ENCODE peak calls at places on chromosomes 7 and 10, in eight cellular contexts. R is NCI-H2029; F is activated CD4-positive, CD25-positive, alpha-beta regulatory T cell; Z is stimulated activated CD4-positive, alpha-beta T cell treated with anti-CD3 and anti-CD28 coated beads, TNF-alpha, amount 100 ng/mL, for 4 hours; Q is NB4; O is activated naive CD8-positive, alpha-beta T cell treated with anti-CD3 and anti-CD28 coated beads, Interleukin-2, amount 50 U/mL, for 24 hours; A is BE2C; G is substantia nigra. K is an unnamed sample.

GRCh38 chr7:1666251-1666778 is 3.8 kb upstream of the ELFN1 start:
- DNase-seq in Q (peak; percentile 55), G (no peak), A (peak; percentile 20), O (peak; percentile 12), Z (no peak), F (no peak), R (no peak), K (no peak)

GRCh38 chr7:78038465-78039080 is 240.0 kb downstream of the PHTF2 start:
- DNase-seq in Q (no peak), Z (no peak), R (no peak), F (no peak), O (no peak), G (no peak), A (no peak), K (no peak)

GRCh38 chr10:127157506-127158205 is 38.7 kb downstream of the INSYN2A start:
- DNase-seq in O (no peak), F (no peak), G (no peak), R (no peak), Q (no peak), Z (no peak), A (no peak), K (no peak)

GRCh38 chr7:48041665-48041995 is 6.3 kb downstream of the C7orf57 start:
- DNase-seq in G (no peak), O (no peak), Q (no peak), A (no peak), R (no peak), Z (no peak), F (no peak), K (no peak)

GRCh38 chr7:16419126-16419525 is 2.2 kb downstream of the CRPPA start:
- DNase-seq in F (no peak), Z (no peak), G (no peak), Q (no peak), A (no peak), R (no peak), O (no peak), K (no peak)

GRCh38 chr7:132270517-132270916 is 305.8 kb downstream of the PLXNA4 start:
- DNase-seq in A (no peak), R (no peak), Q (peak; percentile 24), G (no peak), Z (no peak), F (no peak), O (no peak), K (no peak)

GRCh38 chr10:23343591-23344225 is 889 bp downstream of the C10orf67 start:
- DNase-seq in Q (no peak), G (peak; percentile 48), A (peak; percentile 11), R (peak; percentile 24), Z (peak; percentile 44), F (peak; percentile 14), O (peak; percentile 77), K (peak; percentile 25)

GRCh38 chr7:127396184-127396583 is 3.7 kb upstream of the ZNF800 start:
- DNase-seq in G (no peak), O (peak; percentile 36), Z (no peak), A (no peak), Q (peak; percentile 53), R (no peak), F (no peak), K (no peak)

GRCh38 chr10:102710604-102711003 is 3.6 kb downstream of the ARL3 start:
- DNase-seq in G (no peak), O (no peak), R (no peak), Q (no peak), F (no peak), Z (no peak), A (no peak), K (no peak)

GRCh38 chr7:32616625-32617024 is 121.3 kb downstream of the AVL9 start:
- DNase-seq in R (no peak), G (no peak), O (no peak), Q (no peak), F (no peak), Z (no peak), A (peak; percentile 32), K (no peak)

GRCh38 chr7:80499350-80499955 is 12.4 kb downstream of the GNAT3 start:
- DNase-seq in O (no peak), G (no peak), R (no peak), A (peak; percentile 12), Q (peak; percentile 42), F (no peak), Z (no peak), K (no peak)

GRCh38 chr10:102266670-102267069 is 21.3 kb downstream of the GBF1 start:
- DNase-seq in Z (no peak), G (no peak), A (no peak), R (no peak), F (no peak), O (no peak), Q (no peak), K (peak; percentile 74)

GRCh38 chr10:116385994-116386809 is 41.4 kb upstream of the PNLIPRP3 start:
- DNase-seq in F (no peak), Z (no peak), A (peak; percentile 4), Q (peak; percentile 38), G (no peak), R (no peak), O (no peak), K (peak; percentile 57)

GRCh38 chr10:36496728-36497127 is 628.7 kb upstream of the ANKRD30A start:
- DNase-seq in R (no peak), G (no peak), Z (no peak), A (no peak), O (no peak), Q (no peak), F (no peak), K (no peak)

GRCh38 chr7:5685192-5685591 is 96.3 kb downstream of the RNF216 start:
- DNase-seq in G (no peak), O (no peak), R (no peak), A (no peak), Z (no peak), F (no peak), Q (no peak), K (no peak)

GRCh38 chr10:28774051-28774995 is 97.0 kb downstream of the BAMBI start:
- DNase-seq in F (no peak), Q (no peak), Z (no peak), A (no peak), G (no peak), O (no peak), R (no peak), K (peak; percentile 55)

GRCh38 chr7:157767466-157767865 is 430.7 kb downstream of the DNAJB6 start:
- DNase-seq in A (no peak), Q (no peak), Z (no peak), F (no peak), G (no peak), O (no peak), R (no peak), K (no peak)

GRCh38 chr7:105306160-105306784 is 82.4 kb downstream of the SRPK2 start:
- DNase-seq in Q (no peak), A (no peak), G (no peak), O (no peak), Z (no peak), F (no peak), R (no peak), K (no peak)

GRCh38 chr10:87684001-87684628 is 24.4 kb downstream of the PAPSS2 start:
- DNase-seq in F (no peak), O (no peak), A (no peak), R (no peak), G (no peak), Z (no peak), Q (no peak), K (no peak)

GRCh38 chr10:29554660-29555059 is 80.1 kb downstream of the SVIL start:
- DNase-seq in Q (peak; percentile 6), A (no peak), O (no peak), Z (no peak), R (no peak), G (no peak), F (no peak), K (no peak)

GRCh38 chr10:94274142-94274787 is 88.5 kb downstream of the NOC3L start:
- DNase-seq in Q (no peak), O (no peak), R (no peak), G (no peak), A (no peak), F (no peak), Z (no peak), K (no peak)

GRCh38 chr7:158655931-158656441 is 48.6 kb downstream of the NCAPG2 start:
- DNase-seq in R (no peak), G (no peak), Q (no peak), O (peak; percentile 23), F (no peak), Z (no peak), A (no peak), K (no peak)

GRCh38 chr7:23287612-23288011 is 11.5 kb upstream of the MALSU1 start:
- DNase-seq in O (peak; percentile 8), A (no peak), R (no peak), F (no peak), G (no peak), Z (no peak), Q (peak; percentile 89), K (no peak)

GRCh38 chr10:45444976-45445898 is 71.2 kb downstream of the ALOX5 start:
- DNase-seq in O (no peak), R (no peak), G (peak; percentile 48), A (no peak), Z (no peak), Q (no peak), F (no peak), K (no peak)

GRCh38 chr10:127243490-127244272 is 47.3 kb upstream of the INSYN2A start:
- DNase-seq in Q (peak; percentile 46), Z (peak; percentile 1), G (no peak), F (no peak), O (peak; percentile 26), R (no peak), A (peak; percentile 41), K (peak; percentile 28)

GRCh38 chr7:150631084-150631824 is 931 bp downstream of the GIMAP6 start:
- DNase-seq in Q (peak; percentile 12), Z (peak; percentile 23), F (peak; percentile 49), O (peak; percentile 46), A (no peak), R (no peak), G (no peak), K (no peak)

GRCh38 chr10:25465582-25466372 is 291.0 kb downstream of the GPR158 start:
- DNase-seq in O (no peak), G (no peak), F (no peak), A (no peak), Z (no peak), Q (no peak), R (peak; percentile 43), K (peak; percentile 46)

GRCh38 chr10:6130851-6131470 is 42.1 kb downstream of the RBM17 start:
- DNase-seq in F (no peak), R (no peak), Q (no peak), Z (no peak), A (no peak), G (no peak), O (no peak), K (no peak)

GRCh38 chr7:26208040-26208439 is 6.5 kb downstream of the CBX3 start:
- DNase-seq in Z (no peak), F (no peak), R (no peak), A (peak; percentile 74), O (no peak), G (no peak), Q (no peak), K (no peak)

GRCh38 chr10:129809841-129810240 is 154.2 kb downstream of the EBF3 start:
- DNase-seq in R (no peak), F (no peak), O (no peak), G (no peak), Z (no peak), Q (no peak), A (no peak), K (no peak)

GRCh38 chr10:88281592-88282268 is 301.4 kb downstream of the RNLS start:
- DNase-seq in Q (peak; percentile 40), G (no peak), F (no peak), A (no peak), R (no peak), O (no peak), Z (no peak), K (no peak)

GRCh38 chr7:36117201-36117840 is 35.7 kb upstream of the EEPD1 start:
- DNase-seq in R (no peak), F (no peak), G (no peak), O (no peak), A (no peak), Q (no peak), Z (no peak), K (no peak)

GRCh38 chr10:77321868-77322267 is 315.7 kb downstream of the KCNMA1 start:
- DNase-seq in F (no peak), G (no peak), R (no peak), O (no peak), Q (peak; percentile 33), A (no peak), Z (no peak), K (no peak)

GRCh38 chr10:74589226-74589673 is 237.2 kb upstream of the KAT6B start:
- DNase-seq in R (peak; percentile 90), Q (peak; percentile 30), F (peak; percentile 69), Z (peak; percentile 27), G (peak; percentile 49), O (peak; percentile 79), A (peak; percentile 92), K (peak; percentile 96)